ENCODE peak calls at places on chromosomes 13 and 19, in nine cellular contexts. One of them, this sample, is unnamed.

GRCh38 chr19:18500820-18501219 is 21.1 kb downstream of the ELL start:
- DNase-seq in WERI-Rb-1: no peak
- DNase-seq in myocyte: no peak
- DNase-seq in H9: no peak
- DNase-seq in WTC11: no peak
- DNase-seq in Kasumi-1: no peak
- DNase-seq in activated T-helper 1 cell treated with anti-CD3 and anti-CD28 coated beads, Interleukin-12 subunit alpha, Interleukin-12 subunit beta, Interleukin-2, Interleukin-4 antibody, amounts not matched to agents 30 ng/mL and 10 ng/mL and 1 ng/mL, durations not matched to agents 14 hours and 24 hours and 36 hours: no peak
- DNase-seq in A549: no peak
- DNase-seq in heart right ventricle: peak
- DNase-seq in this sample: peak

GRCh38 chr19:33445752-33446070 is 72.2 kb downstream of the CEBPG start:
- DNase-seq in WERI-Rb-1: no peak
- DNase-seq in myocyte: no peak
- DNase-seq in H9: no peak
- DNase-seq in WTC11: peak
- DNase-seq in Kasumi-1: no peak
- DNase-seq in activated T-helper 1 cell treated with anti-CD3 and anti-CD28 coated beads, Interleukin-12 subunit alpha, Interleukin-12 subunit beta, Interleukin-2, Interleukin-4 antibody, amounts not matched to agents 30 ng/mL and 10 ng/mL and 1 ng/mL, durations not matched to agents 14 hours and 24 hours and 36 hours: no peak
- DNase-seq in A549: no peak
- DNase-seq in heart right ventricle: no peak
- DNase-seq in this sample: no peak

GRCh38 chr19:4090351-4091220 is 23.9 kb upstream of the ZBTB7A start:
- DNase-seq in WERI-Rb-1: no peak
- DNase-seq in myocyte: no peak
- DNase-seq in H9: no peak
- DNase-seq in WTC11: no peak
- DNase-seq in Kasumi-1: no peak
- DNase-seq in activated T-helper 1 cell treated with anti-CD3 and anti-CD28 coated beads, Interleukin-12 subunit alpha, Interleukin-12 subunit beta, Interleukin-2, Interleukin-4 antibody, amounts not matched to agents 30 ng/mL and 10 ng/mL and 1 ng/mL, durations not matched to agents 14 hours and 24 hours and 36 hours: no peak
- DNase-seq in A549: no peak
- DNase-seq in heart right ventricle: no peak
- DNase-seq in this sample: no peak

GRCh38 chr19:30817965-30818364 is 445.8 kb downstream of the ZNF536 start:
- DNase-seq in WERI-Rb-1: no peak
- DNase-seq in myocyte: no peak
- DNase-seq in H9: no peak
- DNase-seq in WTC11: no peak
- DNase-seq in Kasumi-1: no peak
- DNase-seq in activated T-helper 1 cell treated with anti-CD3 and anti-CD28 coated beads, Interleukin-12 subunit alpha, Interleukin-12 subunit beta, Interleukin-2, Interleukin-4 antibody, amounts not matched to agents 30 ng/mL and 10 ng/mL and 1 ng/mL, durations not matched to agents 14 hours and 24 hours and 36 hours: no peak
- DNase-seq in A549: no peak
- DNase-seq in heart right ventricle: no peak
- DNase-seq in this sample: no peak

GRCh38 chr19:12774588-12775555 is at the start of gene HOOK2:
- DNase-seq in WERI-Rb-1: no peak
- DNase-seq in myocyte: no peak
- DNase-seq in H9: peak
- DNase-seq in WTC11: peak
- DNase-seq in Kasumi-1: no peak
- DNase-seq in activated T-helper 1 cell treated with anti-CD3 and anti-CD28 coated beads, Interleukin-12 subunit alpha, Interleukin-12 subunit beta, Interleukin-2, Interleukin-4 antibody, amounts not matched to agents 30 ng/mL and 10 ng/mL and 1 ng/mL, durations not matched to agents 14 hours and 24 hours and 36 hours: peak
- DNase-seq in A549: no peak
- DNase-seq in heart right ventricle: peak
- DNase-seq in this sample: no peak

GRCh38 chr13:113904411-113904810 is 40.5 kb upstream of the GAS6 start:
- DNase-seq in WERI-Rb-1: peak
- DNase-seq in myocyte: peak
- DNase-seq in H9: peak
- DNase-seq in WTC11: peak
- DNase-seq in Kasumi-1: no peak
- DNase-seq in activated T-helper 1 cell treated with anti-CD3 and anti-CD28 coated beads, Interleukin-12 subunit alpha, Interleukin-12 subunit beta, Interleukin-2, Interleukin-4 antibody, amounts not matched to agents 30 ng/mL and 10 ng/mL and 1 ng/mL, durations not matched to agents 14 hours and 24 hours and 36 hours: no peak
- DNase-seq in A549: peak
- DNase-seq in heart right ventricle: peak
- DNase-seq in this sample: peak

GRCh38 chr13:30623392-30623791 is 5.7 kb downstream of the USPL1 start:
- DNase-seq in WERI-Rb-1: no peak
- DNase-seq in myocyte: no peak
- DNase-seq in H9: no peak
- DNase-seq in WTC11: no peak
- DNase-seq in Kasumi-1: no peak
- DNase-seq in activated T-helper 1 cell treated with anti-CD3 and anti-CD28 coated beads, Interleukin-12 subunit alpha, Interleukin-12 subunit beta, Interleukin-2, Interleukin-4 antibody, amounts not matched to agents 30 ng/mL and 10 ng/mL and 1 ng/mL, durations not matched to agents 14 hours and 24 hours and 36 hours: no peak
- DNase-seq in A549: no peak
- DNase-seq in heart right ventricle: no peak
- DNase-seq in this sample: no peak

GRCh38 chr13:95601906-95602305 is 42.6 kb downstream of the DZIP1 start:
- DNase-seq in WERI-Rb-1: no peak
- DNase-seq in myocyte: peak
- DNase-seq in H9: no peak
- DNase-seq in WTC11: no peak
- DNase-seq in Kasumi-1: no peak
- DNase-seq in activated T-helper 1 cell treated with anti-CD3 and anti-CD28 coated beads, Interleukin-12 subunit alpha, Interleukin-12 subunit beta, Interleukin-2, Interleukin-4 antibody, amounts not matched to agents 30 ng/mL and 10 ng/mL and 1 ng/mL, durations not matched to agents 14 hours and 24 hours and 36 hours: no peak
- DNase-seq in A549: no peak
- DNase-seq in heart right ventricle: no peak
- DNase-seq in this sample: no peak

GRCh38 chr13:31793246-31793645 is 53.9 kb downstream of the RXFP2 start:
- DNase-seq in WERI-Rb-1: no peak
- DNase-seq in myocyte: no peak
- DNase-seq in H9: no peak
- DNase-seq in WTC11: no peak
- DNase-seq in Kasumi-1: no peak
- DNase-seq in activated T-helper 1 cell treated with anti-CD3 and anti-CD28 coated beads, Interleukin-12 subunit alpha, Interleukin-12 subunit beta, Interleukin-2, Interleukin-4 antibody, amounts not matched to agents 30 ng/mL and 10 ng/mL and 1 ng/mL, durations not matched to agents 14 hours and 24 hours and 36 hours: no peak
- DNase-seq in A549: no peak
- DNase-seq in heart right ventricle: no peak
- DNase-seq in this sample: no peak

GRCh38 chr13:33034061-33034460 is 17.8 kb downstream of the KL start:
- DNase-seq in WERI-Rb-1: peak
- DNase-seq in myocyte: no peak
- DNase-seq in H9: no peak
- DNase-seq in WTC11: no peak
- DNase-seq in Kasumi-1: no peak
- DNase-seq in activated T-helper 1 cell treated with anti-CD3 and anti-CD28 coated beads, Interleukin-12 subunit alpha, Interleukin-12 subunit beta, Interleukin-2, Interleukin-4 antibody, amounts not matched to agents 30 ng/mL and 10 ng/mL and 1 ng/mL, durations not matched to agents 14 hours and 24 hours and 36 hours: no peak
- DNase-seq in A549: no peak
- DNase-seq in heart right ventricle: no peak
- DNase-seq in this sample: no peak

GRCh38 chr19:29680447-29680846 is 15.2 kb downstream of the PLEKHF1 start:
- DNase-seq in WERI-Rb-1: no peak
- DNase-seq in myocyte: no peak
- DNase-seq in H9: no peak
- DNase-seq in WTC11: no peak
- DNase-seq in Kasumi-1: peak
- DNase-seq in activated T-helper 1 cell treated with anti-CD3 and anti-CD28 coated beads, Interleukin-12 subunit alpha, Interleukin-12 subunit beta, Interleukin-2, Interleukin-4 antibody, amounts not matched to agents 30 ng/mL and 10 ng/mL and 1 ng/mL, durations not matched to agents 14 hours and 24 hours and 36 hours: peak
- DNase-seq in A549: no peak
- DNase-seq in heart right ventricle: no peak
- DNase-seq in this sample: peak

GRCh38 chr13:30865131-30866009 is 40.7 kb upstream of the MEDAG start:
- DNase-seq in WERI-Rb-1: peak
- DNase-seq in myocyte: peak
- DNase-seq in H9: peak
- DNase-seq in WTC11: peak
- DNase-seq in Kasumi-1: peak
- DNase-seq in activated T-helper 1 cell treated with anti-CD3 and anti-CD28 coated beads, Interleukin-12 subunit alpha, Interleukin-12 subunit beta, Interleukin-2, Interleukin-4 antibody, amounts not matched to agents 30 ng/mL and 10 ng/mL and 1 ng/mL, durations not matched to agents 14 hours and 24 hours and 36 hours: peak
- DNase-seq in A549: peak
- DNase-seq in heart right ventricle: peak
- DNase-seq in this sample: peak